ENCODE peak calls at places on chromosomes 16 and 17, in nine cellular contexts. U is T-helper 9 cell; J is CD8-positive, alpha-beta memory T cell; R is NAMALWA; B is esophagus squamous epithelium; X is LoVo; D is PC-3; M is GM04503; L is transverse colon. F is an unnamed sample.
A peak's percentile ranks its signal among the peaks of the same experiment; 100 is the strongest.

GRCh38 chr16:57732011-57732410 is 3.6 kb upstream of the KATNB1 start:
- DNase-seq in U (no peak), J (no peak), R (no peak), B (no peak), X (no peak), D (no peak), M (peak; percentile 83), L (no peak), F (peak; percentile 17)

GRCh38 chr17:83189673-83190385 is 110.4 kb downstream of the METRNL start:
- DNase-seq in U (no peak), J (no peak), R (no peak), B (no peak), X (no peak), D (no peak), M (peak; percentile 78), L (no peak), F (no peak)

GRCh38 chr16:30728904-30729672 is 19.1 kb upstream of the PHKG2 start:
- DNase-seq in U (no peak), J (no peak), R (no peak), B (no peak), X (no peak), D (no peak), M (no peak), L (peak; percentile 83), F (no peak)

GRCh38 chr17:55440391-55440790 is 18.8 kb upstream of the MMD start:
- DNase-seq in U (no peak), J (no peak), R (no peak), B (no peak), X (no peak), D (no peak), M (no peak), L (no peak), F (peak; percentile 92)

GRCh38 chr17:77849203-77849602 is 109.3 kb upstream of the TNRC6C start:
- DNase-seq in U (no peak), J (no peak), R (no peak), B (no peak), X (no peak), D (no peak), M (no peak), L (no peak), F (no peak)

GRCh38 chr17:75876190-75876937 is 2.0 kb downstream of the TRIM47 start:
- DNase-seq in U (peak; percentile 67), J (peak; percentile 78), R (peak; percentile 86), B (no peak), X (no peak), D (peak; percentile 96), M (no peak), L (peak; percentile 86), F (peak; percentile 70)

GRCh38 chr16:49832177-49832576 is 23.7 kb downstream of the ZNF423 start:
- DNase-seq in U (no peak), J (no peak), R (no peak), B (no peak), X (no peak), D (no peak), M (no peak), L (no peak), F (no peak)

GRCh38 chr17:143785-144281 is 6.5 kb downstream of the SCGB1C2 start:
- DNase-seq in U (peak; percentile 86), J (peak; percentile 81), R (peak; percentile 63), B (no peak), X (peak; percentile 81), D (peak; percentile 79), M (no peak), L (peak; percentile 90), F (peak; percentile 56)

GRCh38 chr16:47979783-47980182 is 176.0 kb downstream of the ABCC12 start:
- DNase-seq in U (no peak), J (no peak), R (no peak), B (no peak), X (no peak), D (no peak), M (no peak), L (no peak), F (no peak)

GRCh38 chr16:1828645-1829410 is 1.8 kb downstream of the FAHD1 start:
- DNase-seq in U (no peak), J (no peak), R (no peak), B (no peak), X (peak; percentile 40), D (no peak), M (no peak), L (no peak), F (no peak)

GRCh38 chr17:43740541-43740940 is 18.1 kb downstream of the SOST start:
- DNase-seq in U (no peak), J (no peak), R (no peak), B (no peak), X (no peak), D (peak; percentile 62), M (no peak), L (no peak), F (peak; percentile 37)

GRCh38 chr17:76247304-76247703 is 7.0 kb upstream of the RNF157 start:
- DNase-seq in U (no peak), J (no peak), R (no peak), B (no peak), X (no peak), D (no peak), M (no peak), L (no peak), F (no peak)

GRCh38 chr16:49382916-49383315 is 9.3 kb downstream of the C16orf78 start:
- DNase-seq in U (no peak), J (no peak), R (peak; percentile 40), B (no peak), X (no peak), D (peak; percentile 1), M (no peak), L (peak; percentile 21), F (no peak)

GRCh38 chr17:65020284-65020683 is 36.3 kb downstream of the GNA13 start:
- DNase-seq in U (no peak), J (no peak), R (no peak), B (no peak), X (no peak), D (peak; percentile 67), M (peak; percentile 64), L (no peak), F (peak; percentile 87)

GRCh38 chr17:77324227-77324626 is 183.5 kb downstream of the SEC14L1 start:
- DNase-seq in U (no peak), J (no peak), R (no peak), B (no peak), X (no peak), D (no peak), M (no peak), L (no peak), F (no peak)

GRCh38 chr17:45115871-45116270 is 16.4 kb downstream of the PLCD3 start:
- DNase-seq in U (no peak), J (no peak), R (no peak), B (no peak), X (no peak), D (no peak), M (no peak), L (no peak), F (no peak)

GRCh38 chr16:88195021-88195581 is 187.7 kb upstream of the ZNF469 start:
- DNase-seq in U (no peak), J (no peak), R (no peak), B (no peak), X (no peak), D (no peak), M (no peak), L (no peak), F (no peak)

GRCh38 chr17:16383216-16383615 is 2.3 kb downstream of the UBB start:
- DNase-seq in U (no peak), J (no peak), R (peak; percentile 19), B (no peak), X (no peak), D (no peak), M (no peak), L (no peak), F (no peak)

GRCh38 chr17:44381810-44382209 is 7.6 kb downstream of the ITGA2B start:
- DNase-seq in U (no peak), J (no peak), R (no peak), B (no peak), X (no peak), D (no peak), M (no peak), L (no peak), F (no peak)

GRCh38 chr17:40109471-40109824 is 9.1 kb upstream of the NR1D1 start:
- DNase-seq in U (no peak), J (no peak), R (peak; percentile 54), B (no peak), X (no peak), D (no peak), M (no peak), L (no peak), F (peak; percentile 38)

GRCh38 chr17:78343099-78343432 is 16.8 kb downstream of the SOCS3 start:
- DNase-seq in U (no peak), J (no peak), R (no peak), B (no peak), X (no peak), D (peak; percentile 79), M (peak; percentile 87), L (peak; percentile 60), F (no peak)

GRCh38 chr17:9050801-9051401 is 29.6 kb downstream of the NTN1 start:
- DNase-seq in U (no peak), J (no peak), R (no peak), B (no peak), X (peak; percentile 13), D (peak; percentile 62), M (no peak), L (no peak), F (peak; percentile 80)

GRCh38 chr17:4895676-4896331 is 3.5 kb upstream of the C17orf107 start:
- DNase-seq in U (no peak), J (no peak), R (no peak), B (no peak), X (no peak), D (no peak), M (no peak), L (no peak), F (no peak)

GRCh38 chr17:36525888-36526287 is 8.8 kb downstream of the MYO19 start:
- DNase-seq in U (no peak), J (no peak), R (no peak), B (no peak), X (no peak), D (no peak), M (no peak), L (no peak), F (no peak)

GRCh38 chr17:77736207-77736600 is 222.3 kb upstream of the TNRC6C start:
- DNase-seq in U (no peak), J (no peak), R (no peak), B (no peak), X (no peak), D (no peak), M (no peak), L (no peak), F (no peak)

GRCh38 chr16:84509032-84509950 is 4.8 kb upstream of the MEAK7 start:
- DNase-seq in U (no peak), J (no peak), R (no peak), B (no peak), X (no peak), D (no peak), M (no peak), L (no peak), F (no peak)

GRCh38 chr16:21100447-21100846 is 50.2 kb downstream of the DNAH3 start:
- DNase-seq in U (no peak), J (no peak), R (no peak), B (no peak), X (peak; percentile 24), D (peak; percentile 77), M (no peak), L (no peak), F (peak; percentile 57)

GRCh38 chr16:19073344-19073743 is 5.9 kb downstream of the COQ7 start:
- DNase-seq in U (no peak), J (no peak), R (no peak), B (no peak), X (no peak), D (no peak), M (no peak), L (no peak), F (no peak)

GRCh38 chr17:73482674-73483293 is 161.5 kb downstream of the SDK2 start:
- DNase-seq in U (no peak), J (no peak), R (no peak), B (no peak), X (no peak), D (no peak), M (no peak), L (no peak), F (no peak)

GRCh38 chr17:28247671-28248556 is 71.1 kb upstream of the TMEM97 start:
- DNase-seq in U (no peak), J (no peak), R (no peak), B (no peak), X (no peak), D (no peak), M (no peak), L (no peak), F (no peak)

GRCh38 chr17:41925991-41926590 is 4.3 kb upstream of the ODAD4 start:
- DNase-seq in U (no peak), J (no peak), R (no peak), B (no peak), X (no peak), D (no peak), M (no peak), L (peak; percentile 39), F (no peak)

F was measured in epithelial cell of esophagus.